ENCODE peak calls at places on chromosomes 13 and 19, in six cellular contexts. U is adrenal gland; I is cardiac muscle cell; C is left ventricle myocardium inferior; O is fibroblast of lung; X is CD8-positive, alpha-beta T cell. V is an unnamed sample. For H3K4me1 and H3K36me3, the result is how much of the 10 kb centered on the place peaks cover.

GRCh38 chr19:7505288-7505681 is 10.6 kb upstream of the ZNF358 start:
- DNase-seq in U (no peak), I (no peak), C (no peak), O (no peak), X (no peak), V (no peak)

GRCh38 chr13:34411177-34411576 is 530.9 kb upstream of the NBEA start:
- DNase-seq in U (no peak), I (no peak), C (no peak), O (no peak), X (no peak), V (peak)

GRCh38 chr13:51252954-51253531 is 30.8 kb downstream of the FAM124A start:
- DNase-seq in U (no peak), I (no peak), C (no peak), O (no peak), X (no peak), V (no peak)

GRCh38 chr19:35533822-35534521 is 716 bp downstream of the GAPDHS start:
- DNase-seq in U (no peak), I (peak), C (no peak), O (peak), X (peak), V (no peak)

GRCh38 chr13:63449549-63449948 is 2033.9 kb upstream of the PCDH20 start:
- DNase-seq in U (no peak), I (no peak), C (no peak), O (no peak), X (no peak), V (no peak)

GRCh38 chr13:47396915-47397314 is 500.1 kb upstream of the HTR2A start:
- DNase-seq in U (no peak), I (no peak), C (no peak), O (no peak), X (no peak), V (no peak)

GRCh38 chr13:72255908-72256307 is 388.9 kb upstream of the DACH1 start:
- DNase-seq in U (peak), I (peak), C (no peak), O (peak), X (no peak), V (no peak)

GRCh38 chr13:87684850-87685735 is 13.9 kb downstream of the SLITRK5 start:
- DNase-seq in U (no peak), I (no peak), C (no peak), O (peak), X (no peak), V (no peak)

GRCh38 chr19:5037936-5038335 is 69.0 kb downstream of the KDM4B start:
- DNase-seq in U (no peak), I (no peak), C (no peak), O (no peak), X (no peak), V (no peak)

GRCh38 chr13:75258159-75258782 is 223.7 kb downstream of the TBC1D4 start:
- DNase-seq in U (no peak), I (peak), C (no peak), O (peak), X (no peak), V (no peak)

GRCh38 chr13:88958821-88959220 is 1287.7 kb downstream of the SLITRK5 start:
- DNase-seq in U (no peak), I (no peak), C (no peak), O (peak), X (no peak), V (no peak)

GRCh38 chr19:48867922-48868195 is 558 bp downstream of the PLEKHA4 start:
- DNase-seq in U (no peak), I (no peak), C (no peak), O (no peak), X (no peak), V (no peak)

GRCh38 chr13:63693696-63694095 is 2278.0 kb upstream of the PCDH20 start:
- DNase-seq in U (no peak), I (no peak), C (no peak), O (no peak), X (no peak), V (no peak)

GRCh38 chr13:113947321-113948033 is 26.4 kb downstream of the C13orf46 start:
- DNase-seq in U (peak), I (no peak), C (peak), O (peak), X (no peak), V (no peak)

GRCh38 chr13:42048625-42049453 is at the start of gene DGKH:
- DNase-seq in U (peak), I (peak), C (peak), O (peak), X (peak), V (peak)

GRCh38 chr13:33487575-33488243 is 202.2 kb upstream of the STARD13 start:
- DNase-seq in U (no peak), I (no peak), C (no peak), O (peak), X (no peak), V (peak)

GRCh38 chr19:50909240-50910070 is 1.7 kb downstream of the KLK4 start:
- DNase-seq in U (peak), I (peak), C (no peak), O (no peak), X (no peak), V (no peak)

GRCh38 chr13:46401432-46401831 is 14.4 kb upstream of the RUBCNL start:
- DNase-seq in U (no peak), I (no peak), C (no peak), O (no peak), X (no peak), V (no peak)

GRCh38 chr13:46402178-46402577 is 15.1 kb upstream of the RUBCNL start:
- DNase-seq in U (no peak), I (no peak), C (no peak), O (no peak), X (no peak), V (no peak)

GRCh38 chr13:46392967-46393366 is 5.9 kb upstream of the RUBCNL start:
- DNase-seq in U (no peak), I (no peak), C (no peak), O (no peak), X (no peak), V (no peak)

DNA sequence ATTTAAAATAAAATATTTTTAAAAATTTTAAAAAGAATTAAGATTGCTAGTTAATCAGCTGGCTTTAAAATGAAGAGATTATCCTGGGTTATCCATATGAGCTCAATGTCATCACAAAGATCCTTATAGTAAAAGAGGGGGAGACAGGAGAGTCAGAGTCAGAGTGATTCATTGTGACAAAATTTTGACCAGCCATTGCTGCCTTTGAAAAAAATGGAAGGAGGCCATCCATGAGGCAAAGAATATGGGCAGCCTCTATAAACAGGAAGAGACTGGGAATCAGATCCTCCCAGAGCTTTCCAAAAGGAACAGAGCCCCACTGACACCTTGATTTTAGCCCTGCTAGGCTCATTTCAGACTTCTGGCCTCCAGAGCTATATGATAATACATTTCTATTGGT is 9.3 kb upstream of the RUBCNL start:
- DNase-seq in U (no peak), I (no peak), C (no peak), O (no peak), X (no peak), V (no peak)
- H3K4me1 ChIP-seq in U (under half), I (under half), C (under half), O (under half), X (under half), V (under half)

GRCh38 chr19:53112286-53112685 is 9.1 kb upstream of the ZNF160 start:
- DNase-seq in U (no peak), I (no peak), C (no peak), O (no peak), X (no peak), V (no peak)
- H3K36me3 ChIP-seq in U (under half), I (under half), C (half or more), O (under half), X (under half), V (under half)

DNA sequence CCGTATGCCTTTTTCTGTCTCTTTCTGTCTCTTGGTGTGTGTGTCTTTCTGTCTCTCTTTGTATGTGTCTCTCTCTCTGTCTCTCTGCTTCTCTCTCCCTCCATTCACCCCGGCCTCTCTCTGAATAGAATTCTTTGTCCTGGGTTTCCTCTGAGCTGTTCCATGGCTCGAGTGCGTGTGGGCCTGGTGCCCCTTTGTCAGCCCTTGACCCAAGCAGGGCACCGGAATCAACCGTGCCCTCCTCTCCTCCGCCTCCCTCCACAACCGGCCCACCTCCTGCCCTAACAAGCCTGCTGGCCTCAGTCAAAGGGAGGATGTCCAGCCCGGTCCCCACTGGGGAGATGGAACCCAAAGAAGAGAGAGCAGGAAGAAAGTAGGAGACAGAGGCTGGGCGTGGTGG is 3.2 kb downstream of the AXL start:
- DNase-seq in U (no peak), I (no peak), C (no peak), O (no peak), X (no peak), V (no peak)
- H3K4me1 ChIP-seq in U (under half), I (under half), C (under half), O (half or more), X (under half), V (under half)

GRCh38 chr19:19655641-19656343 is 7.7 kb downstream of the ATP13A1 start:
- DNase-seq in U (no peak), I (no peak), C (no peak), O (no peak), X (no peak), V (no peak)
- H3K36me3 ChIP-seq in U (under half), I (under half), C (half or more), O (half or more), X (half or more), V (half or more)

DNA sequence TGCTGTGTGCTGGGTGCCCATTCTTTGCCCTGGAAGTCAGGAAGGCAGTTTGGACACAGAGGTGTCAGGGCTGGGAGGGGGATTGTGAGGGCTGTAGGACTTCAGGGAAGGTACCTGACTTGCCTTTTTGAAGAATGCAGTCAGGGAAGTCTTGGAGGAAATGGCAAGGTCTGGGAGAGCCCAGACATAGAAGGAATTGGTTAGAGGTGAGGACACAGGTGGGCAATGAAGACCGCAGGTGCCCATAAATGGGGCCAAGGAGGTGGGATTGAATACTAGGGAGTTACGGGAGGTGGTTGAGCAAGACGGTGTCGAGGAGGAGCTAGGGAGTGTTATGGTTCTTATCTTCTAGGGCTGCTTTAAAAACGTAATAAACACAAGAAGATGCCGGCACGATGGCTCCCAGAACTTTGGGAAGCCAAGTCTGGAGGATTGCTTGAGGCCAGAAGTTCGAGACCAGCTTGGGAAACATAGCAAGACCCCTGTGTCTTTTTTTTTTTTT is 1.4 kb upstream of the DDA1 start:
- DNase-seq in U (no peak), I (no peak), C (no peak), O (no peak), X (no peak), V (peak)
- H3K4me1 ChIP-seq in U (half or more), I (under half), C (half or more), O (under half), X (under half), V (under half)

GRCh38 chr19:33419763-33420080 is 46.2 kb downstream of the CEBPG start:
- DNase-seq in U (no peak), I (peak), C (no peak), O (no peak), X (no peak), V (no peak)
- H3K36me3 ChIP-seq in U (under half), I (under half), C (under half), O (under half), X (under half), V (under half)

GRCh38 chr13:49829715-49830114 is 37.2 kb upstream of the KPNA3 start:
- DNase-seq in U (no peak), I (no peak), C (no peak), O (no peak), X (no peak), V (no peak)
- H3K4me1 ChIP-seq in U (under half), I (under half), C (under half), O (under half), X (under half), V (under half)

GRCh38 chr19:39379865-39380399 is 11.0 kb downstream of the PAF1 start:
- DNase-seq in U (no peak), I (no peak), C (no peak), O (no peak), X (no peak), V (no peak)
- H3K36me3 ChIP-seq in U (under half), I (half or more), C (half or more), O (under half), X (half or more), V (half or more)

GRCh38 chr13:52452470-52452869 is 2.0 kb upstream of the VPS36 start:
- DNase-seq in U (no peak), I (no peak), C (no peak), O (no peak), X (no peak), V (no peak)
- H3K4me1 ChIP-seq in U (under half), I (under half), C (half or more), O (under half), X (under half), V (under half)

V was measured in trophoblast cell.